ENCODE peak calls at places on chromosome 20, in six cellular contexts. R, K, N, A, S and B are unnamed samples.

GRCh38 chr20:48102821-48103635 is 317.7 kb upstream of the SULF2 start:
- DNase-seq in N (no peak), A (no peak), S (no peak), K (no peak), R (no peak), B (no peak)

GRCh38 chr20:10647471-10647870 is 26.3 kb downstream of the JAG1 start:
- DNase-seq in A (no peak), S (peak), N (peak), R (no peak), K (no peak), B (no peak)

GRCh38 chr20:37755665-37756064 is 61.8 kb downstream of the CTNNBL1 start:
- DNase-seq in K (no peak), R (no peak), A (no peak), S (no peak), N (no peak), B (no peak)

GRCh38 chr20:20772492-20773047 is 60.1 kb upstream of the RALGAPA2 start:
- DNase-seq in A (no peak), N (no peak), K (no peak), R (no peak), S (no peak), B (no peak)

GRCh38 chr20:7285918-7286556 is 518.6 kb downstream of the BMP2 start:
- DNase-seq in A (peak), N (peak), R (peak), K (no peak), S (peak), B (no peak)

GRCh38 chr20:38343107-38343797 is 3.0 kb upstream of the LBP start:
- DNase-seq in S (peak), N (no peak), A (no peak), R (peak), K (no peak), B (no peak)

GRCh38 chr20:4607287-4607713 is 114.4 kb upstream of the PRND start:
- DNase-seq in N (peak), A (peak), R (peak), K (peak), S (peak), B (peak)

GRCh38 chr20:480044-480443 is 17.7 kb upstream of the TBC1D20 start:
- DNase-seq in N (no peak), R (no peak), S (no peak), K (no peak), A (no peak), B (no peak)